ENCODE peak calls at places on chromosome 20, in five cellular contexts. D is HFFc6, B is esophagus muscularis mucosa, A is fibroblast of lung, O is right lobe of liver. L is an unnamed sample.

GRCh38 chr20:38125157-38126056 is 39.7 kb downstream of the TGM2 start:
- DNase-seq in O (peak), B (peak), A (peak), D (no peak), L (peak)

GRCh38 chr20:50019466-50020256 is 36.9 kb downstream of the SNAI1 start:
- DNase-seq in B (no peak), D (no peak), O (peak), A (no peak), L (no peak)

GRCh38 chr20:63968928-63969760 is 586 bp downstream of the ZNF512B start:
- DNase-seq in A (no peak), D (no peak), B (no peak), O (peak), L (no peak)

GRCh38 chr20:8361008-8361652 is 229.1 kb downstream of the PLCB1 start:
- DNase-seq in A (peak), O (no peak), B (no peak), D (peak), L (peak)

GRCh38 chr20:56460459-56460858 is 8.0 kb upstream of the RTF2 start:
- DNase-seq in B (no peak), D (no peak), A (no peak), O (no peak), L (no peak)

GRCh38 chr20:39986231-39986904 is 702.7 kb downstream of the MAFB start:
- DNase-seq in A (peak), B (no peak), O (peak), D (no peak), L (peak)

GRCh38 chr20:61983965-61984364 is 81.7 kb downstream of the TAF4 start:
- DNase-seq in B (no peak), D (no peak), A (no peak), O (no peak), L (no peak)

GRCh38 chr20:33569290-33570094 is 79.6 kb downstream of the CBFA2T2 start:
- DNase-seq in O (no peak), B (no peak), A (no peak), D (no peak), L (no peak)

GRCh38 chr20:38725458-38725958 is 1.2 kb downstream of the SLC32A1 start:
- DNase-seq in B (no peak), O (no peak), A (no peak), D (no peak), L (no peak)

DNA sequence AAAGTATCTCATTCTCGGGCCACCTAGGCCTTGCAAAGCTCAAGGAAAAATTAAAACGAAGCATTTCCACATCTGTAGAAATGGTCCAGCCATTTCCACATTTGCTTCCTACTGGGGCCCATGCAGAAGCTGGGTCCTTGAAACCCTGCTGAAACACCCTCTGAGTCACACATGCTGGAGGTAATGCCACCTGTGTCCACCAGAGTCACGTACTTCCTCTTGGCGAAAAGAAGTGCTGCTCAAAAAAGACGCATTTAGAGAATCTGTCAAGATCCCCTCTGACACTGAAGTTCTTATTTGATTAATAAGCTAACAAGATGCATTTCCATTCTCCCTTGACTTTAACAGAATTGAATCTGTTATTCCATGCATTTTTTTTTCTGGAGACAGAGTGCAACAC is 423.2 kb downstream of the PREX1 start:
- DNase-seq in B (no peak), O (no peak), D (no peak), A (no peak), L (no peak)
- TF ChIP-seq CTCF in B (no peak), O (no peak), D (peak), A (no peak), L (no peak)

DNA sequence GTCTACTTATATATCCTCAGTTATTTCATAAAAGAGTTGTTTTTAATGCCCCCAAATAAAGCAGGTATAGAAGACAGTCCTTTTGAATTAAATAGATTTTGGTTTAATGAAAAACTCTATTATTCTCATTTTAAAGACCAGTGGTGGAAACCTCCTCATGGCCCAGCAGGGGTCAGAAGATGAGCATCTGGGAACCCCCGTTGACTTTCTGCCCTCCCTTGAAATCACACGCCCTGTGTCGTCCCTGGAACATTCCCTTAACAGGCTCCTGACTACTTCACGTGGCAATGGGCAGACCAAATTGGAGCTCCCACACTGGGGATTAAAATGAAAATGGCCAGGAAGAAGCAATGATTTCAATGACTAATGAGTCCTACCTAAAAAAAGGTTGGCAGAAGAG is 220.9 kb downstream of the KIF16B start:
- DNase-seq in A (no peak), B (no peak), O (no peak), D (no peak), L (no peak)
- TF ChIP-seq CTCF in A (no peak), B (no peak), O (no peak), D (no peak), L (no peak)

GRCh38 chr20:3277686-3278465 is 38.9 kb upstream of the SLC4A11 start:
- DNase-seq in O (no peak), D (no peak), A (no peak), B (no peak), L (no peak)

GRCh38 chr20:3273371-3273770 is 34.4 kb upstream of the SLC4A11 start:
- DNase-seq in B (no peak), O (no peak), A (no peak), D (no peak), L (no peak)

GRCh38 chr20:3275064-3275935 is 36.3 kb upstream of the SLC4A11 start:
- DNase-seq in B (no peak), D (no peak), O (no peak), A (no peak), L (no peak)

GRCh38 chr20:3275966-3276365 is 37.0 kb upstream of the SLC4A11 start:
- DNase-seq in A (no peak), D (no peak), B (no peak), O (no peak), L (peak)

GRCh38 chr20:3276400-3277015 is 37.5 kb upstream of the SLC4A11 start:
- DNase-seq in D (peak), O (no peak), A (peak), B (no peak), L (peak)
- TF ChIP-seq CTCF in D (peak), O (peak), A (no peak), B (no peak), L (peak)

GRCh38 chr20:4813076-4813838 is 91.5 kb downstream of the PRND start:
- DNase-seq in B (no peak), A (no peak), O (peak), D (no peak), L (peak)
- TF ChIP-seq CTCF in B (no peak), A (no peak), O (no peak), D (no peak), L (no peak)

DNA sequence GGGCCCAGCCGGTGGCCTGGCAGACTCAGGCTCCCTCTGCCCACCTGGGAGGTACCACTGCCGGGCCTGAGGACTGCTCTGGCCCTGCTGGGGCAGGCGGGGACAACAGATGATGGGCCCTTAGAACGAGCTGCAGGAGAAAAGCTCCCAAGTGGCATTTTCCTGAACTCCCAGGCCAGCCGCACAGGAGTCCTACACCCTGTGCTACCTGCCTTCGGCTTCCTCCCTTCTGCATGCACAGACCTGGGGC is 41.3 kb downstream of the DSTN start:
- DNase-seq in A (peak), D (no peak), B (no peak), O (peak), L (no peak)
- TF ChIP-seq CTCF in A (no peak), D (no peak), B (no peak), O (no peak), L (no peak)

DNA sequence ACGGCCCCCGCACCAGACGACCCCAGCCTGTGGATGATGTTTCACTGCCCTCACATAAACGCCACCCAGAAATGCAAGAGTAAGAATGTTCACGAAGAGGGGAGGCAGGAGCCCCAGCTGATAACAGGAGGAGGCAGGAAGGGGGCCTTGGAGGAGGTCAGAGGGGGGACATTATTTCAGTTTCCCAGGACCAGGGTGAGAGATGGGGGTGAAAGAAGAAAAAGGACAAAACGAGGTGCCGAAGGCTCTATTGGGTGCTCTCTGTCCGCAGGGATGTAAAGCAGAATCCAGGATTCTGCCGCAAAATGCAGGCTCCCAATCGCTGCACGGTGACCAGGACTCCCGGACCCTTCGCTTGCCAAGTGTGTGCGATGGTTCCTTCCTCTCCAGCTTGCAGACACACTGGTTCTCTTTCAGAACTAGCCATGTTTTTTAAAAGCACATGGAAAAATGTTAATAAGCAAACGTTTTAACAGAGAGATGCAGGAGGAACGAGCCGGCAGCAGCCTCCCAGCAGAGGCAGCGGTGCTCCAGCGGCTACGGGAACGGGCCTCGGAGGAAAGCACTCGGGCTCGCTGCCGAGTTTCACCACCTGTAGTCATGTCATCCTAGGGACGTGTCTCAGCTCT is 59.5 kb downstream of the ZNF831 start:
- DNase-seq in D (no peak), A (no peak), B (peak), O (no peak), L (peak)
- TF ChIP-seq CTCF in D (no peak), A (no peak), B (no peak), O (no peak), L (no peak)

DNA sequence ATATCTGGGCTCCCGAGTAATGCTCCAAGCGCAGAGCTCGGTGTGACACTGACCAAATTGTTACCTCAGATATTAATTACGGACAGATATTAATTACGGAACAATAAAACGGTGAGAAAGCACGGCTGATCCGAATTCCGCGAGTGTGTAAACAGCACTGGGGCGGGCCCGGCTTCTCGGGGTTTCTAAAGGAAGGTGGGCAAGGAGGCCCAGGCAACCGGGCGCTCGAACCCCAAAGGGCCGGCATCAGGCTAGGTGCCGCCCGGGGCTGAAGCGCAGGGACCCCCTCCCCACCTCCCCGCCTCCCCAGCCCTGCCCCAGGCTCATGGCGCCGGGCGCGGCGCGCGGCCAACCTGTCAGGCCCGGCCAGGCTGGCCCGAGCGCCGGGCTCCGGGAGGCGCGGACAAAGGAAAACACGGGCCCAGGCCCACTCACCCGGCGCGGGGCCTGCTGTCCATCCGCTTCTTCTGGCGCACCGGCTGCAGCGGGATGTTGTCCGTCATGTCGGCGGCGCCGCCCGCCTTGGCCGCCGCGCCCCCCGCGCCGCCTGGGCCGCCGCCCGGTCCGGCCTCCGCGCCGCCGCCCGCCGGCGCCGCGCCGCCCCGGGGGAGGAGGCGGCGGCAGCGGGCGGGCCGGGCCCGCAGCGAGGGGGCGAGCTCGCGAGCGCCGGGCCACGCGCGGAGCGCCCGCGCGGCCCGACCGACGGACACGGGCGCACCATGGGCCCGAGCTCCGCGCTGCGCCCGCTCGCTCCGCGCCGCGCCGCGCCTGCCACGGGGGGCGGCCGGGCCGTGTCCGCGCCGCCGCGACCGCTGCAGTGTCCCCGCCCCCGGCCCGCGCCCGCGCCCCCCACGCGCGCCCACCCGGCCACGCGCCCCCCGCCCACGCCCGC is at the start of gene ATP9A:
- DNase-seq in O (peak), A (peak), D (no peak), B (no peak), L (peak)
- TF ChIP-seq CTCF in O (no peak), A (no peak), D (peak), B (no peak), L (no peak)

DNA sequence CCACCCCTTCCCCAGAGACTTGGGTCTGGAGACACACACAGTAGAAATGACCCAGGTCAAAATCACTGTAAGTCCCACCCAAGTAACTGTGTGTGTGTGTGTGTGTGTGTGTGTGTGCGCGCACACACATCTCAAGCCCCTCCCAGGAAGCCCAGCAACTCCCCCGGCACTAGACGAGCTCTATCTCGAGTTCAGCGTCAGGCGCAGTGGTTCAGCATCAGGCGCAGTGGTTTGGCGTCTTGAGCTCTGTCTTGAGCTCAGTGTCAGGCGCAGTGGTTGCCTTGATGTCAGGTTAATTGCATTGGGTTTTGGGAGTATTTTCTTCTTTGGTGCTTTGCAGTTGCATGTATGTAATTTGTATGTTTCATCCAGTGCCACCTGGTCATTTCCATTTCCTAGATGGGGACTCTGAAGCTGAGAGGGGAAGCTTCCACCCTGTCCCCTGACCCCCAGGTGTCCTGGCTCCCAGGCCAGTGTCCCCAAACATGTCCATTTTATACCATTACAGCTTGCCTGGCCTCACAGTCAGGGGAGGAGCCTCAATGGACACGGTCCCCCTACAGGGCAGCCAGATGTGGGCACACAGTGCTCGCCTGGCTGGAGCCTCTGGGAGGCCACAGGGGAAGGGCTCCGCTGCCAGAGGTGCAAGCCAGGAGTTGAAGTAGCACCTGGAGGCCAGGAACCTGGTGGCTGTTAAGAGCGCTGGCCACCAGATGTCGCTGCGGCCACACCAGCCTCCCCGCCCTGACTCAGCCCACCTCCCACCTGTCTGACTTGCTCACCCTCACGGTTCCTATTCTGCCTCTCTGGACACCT is 107.8 kb downstream of the SULF2 start:
- DNase-seq in B (no peak), D (no peak), A (peak), O (no peak), L (peak)
- TF ChIP-seq CTCF in B (peak), D (peak), A (peak), O (peak), L (peak)